ENCODE peak calls at places on chromosomes 13 and 19, in six cellular contexts. K is H1, Y is body of pancreas, V is breast epithelium, Q is stomach, W is GM06990. X is an unnamed sample.

GRCh38 chr19:13163609-13164364 is 13.6 kb downstream of the IER2 start:
- DNase-seq in K (no peak), Y (peak), V (peak), Q (peak), W (peak), X (peak)

GRCh38 chr19:7861619-7862412 is 12.4 kb downstream of the PRR36 start:
- DNase-seq in K (no peak), Y (no peak), V (no peak), Q (no peak), W (no peak), X (no peak)

GRCh38 chr13:79825959-79826358 is 345.0 kb downstream of the NDFIP2 start:
- DNase-seq in K (no peak), Y (no peak), V (no peak), Q (no peak), W (no peak), X (no peak)

GRCh38 chr13:76609643-76610042 is 276.6 kb downstream of the KCTD12 start:
- DNase-seq in K (no peak), Y (no peak), V (no peak), Q (no peak), W (no peak), X (peak)

GRCh38 chr19:10452726-10453620 is 32.6 kb downstream of the PDE4A start:
- DNase-seq in K (no peak), Y (no peak), V (no peak), Q (no peak), W (no peak), X (no peak)

GRCh38 chr19:48543121-48543710 is 8.8 kb upstream of the SULT2B1 start:
- DNase-seq in K (no peak), Y (peak), V (peak), Q (peak), W (no peak), X (peak)

GRCh38 chr13:44373601-44374347 is at the start of gene SERP2:
- DNase-seq in K (peak), Y (peak), V (no peak), Q (no peak), W (no peak), X (no peak)

GRCh38 chr19:42074513-42075363 is 1.2 kb upstream of the ZNF574 start:
- DNase-seq in K (no peak), Y (peak), V (no peak), Q (no peak), W (peak), X (no peak)

GRCh38 chr19:44847144-44848035 is 1.3 kb downstream of the NECTIN2 start:
- DNase-seq in K (no peak), Y (peak), V (peak), Q (peak), W (no peak), X (peak)

GRCh38 chr19:10113592-10113963 is 2.1 kb downstream of the P2RY11 start:
- DNase-seq in K (no peak), Y (peak), V (no peak), Q (no peak), W (peak), X (peak)

GRCh38 chr19:46021531-46022041 is 1.3 kb downstream of the PGLYRP1 start:
- DNase-seq in K (no peak), Y (peak), V (no peak), Q (peak), W (no peak), X (no peak)

GRCh38 chr19:10612515-10613119 is 12.7 kb upstream of the SLC44A2 start:
- DNase-seq in K (no peak), Y (peak), V (no peak), Q (peak), W (no peak), X (peak)

GRCh38 chr19:3403489-3404323 is 37.3 kb downstream of the NFIC start:
- DNase-seq in K (no peak), Y (peak), V (peak), Q (peak), W (no peak), X (peak)

GRCh38 chr19:46076951-46077814 is 36.4 kb upstream of the IGFL4 start:
- DNase-seq in K (peak), Y (peak), V (no peak), Q (peak), W (peak), X (peak)

GRCh38 chr13:24272452-24273161 is 36.8 kb upstream of the C1QTNF9 start:
- DNase-seq in K (no peak), Y (no peak), V (no peak), Q (no peak), W (no peak), X (no peak)

GRCh38 chr13:24273926-24274325 is 35.5 kb upstream of the C1QTNF9 start:
- DNase-seq in K (no peak), Y (no peak), V (no peak), Q (no peak), W (no peak), X (no peak)

GRCh38 chr13:24276310-24276709 is 33.1 kb upstream of the C1QTNF9 start:
- DNase-seq in K (no peak), Y (no peak), V (no peak), Q (no peak), W (no peak), X (no peak)

GRCh38 chr13:24274452-24274971 is 34.9 kb upstream of the C1QTNF9 start:
- DNase-seq in K (no peak), Y (no peak), V (no peak), Q (peak), W (peak), X (peak)

GRCh38 chr13:24275041-24275440 is 34.3 kb upstream of the C1QTNF9 start:
- DNase-seq in K (no peak), Y (no peak), V (no peak), Q (peak), W (no peak), X (no peak)
- TF ChIP-seq CTCF in K (no peak), Y (no peak), V (no peak), Q (no peak), W (peak), X (no peak)

GRCh38 chr13:35470671-35471465 is 5.6 kb downstream of the MAB21L1 start:
- DNase-seq in K (no peak), Y (no peak), V (no peak), Q (no peak), W (no peak), X (peak)
- H3K4me3 ChIP-seq in K (peak), Y (no peak), V (peak), Q (peak), W (no peak), X (peak)

DNA sequence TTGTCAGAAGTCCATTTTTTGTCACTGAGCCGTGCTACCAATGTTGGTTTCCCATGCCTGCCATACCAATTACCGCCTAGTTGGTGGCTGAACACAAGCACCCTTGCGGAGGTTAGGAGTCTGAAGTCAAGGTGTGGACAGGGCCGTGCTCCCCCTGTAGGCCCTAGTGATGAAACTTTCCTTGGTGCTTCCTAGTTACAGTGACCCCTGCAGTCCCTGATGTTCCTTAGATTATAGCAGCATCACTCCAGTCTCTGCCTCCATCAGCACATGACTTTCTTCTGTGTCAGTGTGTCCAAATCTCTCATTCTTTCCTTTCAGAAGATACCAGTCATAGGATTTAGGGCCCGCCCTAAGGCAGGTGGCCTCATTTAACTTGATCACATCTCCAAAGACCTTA is 99.0 kb downstream of the MYO16 start:
- DNase-seq in K (peak), Y (no peak), V (no peak), Q (no peak), W (no peak), X (no peak)
- TF ChIP-seq CTCF in K (peak), Y (no peak), V (no peak), Q (no peak), W (no peak), X (no peak)

DNA sequence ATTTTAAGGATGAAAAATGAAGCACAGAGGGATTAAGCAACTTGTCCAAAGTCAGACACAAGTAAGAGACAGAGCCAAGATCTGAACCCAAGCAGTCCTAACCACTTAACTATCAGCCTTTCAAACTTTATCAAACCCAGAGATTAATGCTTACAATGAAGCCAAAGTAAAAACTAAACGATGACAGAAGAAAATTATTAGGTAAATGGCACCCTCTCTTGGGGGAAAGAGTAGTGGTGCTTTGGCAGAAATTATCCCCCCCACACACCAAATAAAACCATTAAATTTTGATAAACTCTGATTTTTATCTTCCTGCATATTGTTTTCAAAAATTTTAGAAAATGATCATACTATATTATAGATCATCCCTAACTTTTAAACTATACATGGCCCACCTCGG is 329.2 kb downstream of the SLC7A1 start:
- DNase-seq in K (no peak), Y (no peak), V (no peak), Q (no peak), W (no peak), X (no peak)
- H3K4me3 ChIP-seq in K (no peak), Y (no peak), V (no peak), Q (no peak), W (no peak), X (no peak)

GRCh38 chr13:71483733-71484132 is 383.3 kb downstream of the DACH1 start:
- DNase-seq in K (no peak), Y (no peak), V (no peak), Q (no peak), W (no peak), X (no peak)

DNA sequence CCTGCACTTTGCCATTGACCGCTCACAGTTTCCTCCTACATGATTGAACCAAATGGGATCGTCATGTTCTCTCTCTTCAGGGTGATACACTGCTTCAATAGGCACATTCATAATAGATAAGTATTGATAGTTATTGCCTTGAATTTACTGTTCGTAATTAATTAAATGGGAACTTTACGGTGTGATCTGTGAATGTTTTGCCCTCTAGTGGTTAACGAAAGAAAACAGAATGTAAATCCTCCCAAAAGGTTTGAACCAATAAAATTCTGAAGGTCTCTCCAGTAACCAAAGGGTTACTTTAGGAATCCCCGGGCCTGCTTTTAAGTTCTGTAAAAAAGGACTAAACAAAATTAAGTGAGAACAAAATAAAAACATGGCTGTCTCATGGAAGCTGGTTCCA is 389.3 kb downstream of the DACH1 start:
- DNase-seq in K (no peak), Y (no peak), V (no peak), Q (no peak), W (no peak), X (peak)
- TF ChIP-seq CTCF in K (peak), Y (peak), V (no peak), Q (no peak), W (peak), X (peak)

GRCh38 chr19:19835560-19836038 is 14.0 kb upstream of the ZNF506 start:
- DNase-seq in K (no peak), Y (no peak), V (no peak), Q (no peak), W (no peak), X (no peak)
- H3K4me3 ChIP-seq in K (no peak), Y (no peak), V (no peak), Q (no peak), W (no peak), X (no peak)

DNA sequence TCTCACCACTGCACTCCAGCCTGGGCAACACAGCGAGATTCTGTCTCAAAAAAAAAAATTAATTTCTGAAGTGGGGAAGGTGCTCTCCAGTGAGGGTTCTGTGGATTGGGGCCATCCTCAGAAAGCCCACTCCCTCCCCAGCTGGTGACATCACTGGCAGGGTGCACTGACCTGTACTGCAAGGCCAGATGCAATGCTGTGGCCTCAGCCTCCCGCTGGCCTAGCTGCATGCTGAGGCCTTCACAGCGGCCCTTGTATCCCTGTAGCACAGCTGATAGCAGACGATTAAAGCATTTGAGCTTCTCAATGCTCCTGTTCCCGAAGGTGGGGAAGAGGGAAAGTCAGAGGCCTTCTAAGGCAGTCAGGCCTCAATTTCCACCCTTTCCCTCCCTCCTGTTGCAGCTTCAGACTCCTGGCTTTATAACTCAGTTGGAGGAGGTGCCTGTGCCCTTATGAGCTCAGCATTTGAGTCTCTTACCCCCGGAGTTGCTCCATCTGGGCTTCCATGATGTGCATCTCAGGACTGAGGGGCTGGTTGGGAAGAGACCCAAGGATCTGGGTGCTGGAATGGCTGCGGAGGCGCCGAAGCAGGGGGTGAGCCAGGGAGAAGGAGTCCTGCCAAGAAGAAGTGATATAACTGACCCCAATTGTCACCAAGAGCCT is 5.3 kb downstream of the USHBP1 start:
- DNase-seq in K (no peak), Y (peak), V (no peak), Q (no peak), W (no peak), X (peak)
- TF ChIP-seq CTCF in K (no peak), Y (no peak), V (no peak), Q (no peak), W (no peak), X (no peak)

GRCh38 chr19:5436101-5436947 is 18.9 kb upstream of the ZNRF4 start:
- DNase-seq in K (peak), Y (no peak), V (no peak), Q (no peak), W (peak), X (peak)
- H3K4me3 ChIP-seq in K (peak), Y (no peak), V (no peak), Q (no peak), W (no peak), X (peak)

X was measured in cardiac fibroblast.